ENCODE peak calls at places on chromosomes 2 and 18, in four cellular contexts. Q, N, B and R are unnamed samples.
A peak's percentile ranks its signal among the peaks of the same experiment; 100 is the strongest.

GRCh38 chr2:207180741-207181140 is 15.0 kb upstream of the KLF7 start:
- DNase-seq in Q (no peak), N (no peak), B (no peak), R (no peak)

GRCh38 chr18:44937985-44938384 is 257.3 kb downstream of the SETBP1 start:
- DNase-seq in Q (no peak), N (no peak), B (no peak), R (no peak)

GRCh38 chr2:60414731-60415130 is 138.7 kb downstream of the BCL11A start:
- DNase-seq in Q (no peak), N (no peak), B (no peak), R (no peak)

GRCh38 chr2:197304556-197305011 is 6.0 kb downstream of the ANKRD44 start:
- DNase-seq in Q (no peak), N (no peak), B (no peak), R (no peak)

GRCh38 chr2:25276569-25277465 is 64.9 kb downstream of the DNMT3A start:
- DNase-seq in Q (peak; percentile 81), N (peak; percentile 79), B (no peak), R (no peak)

GRCh38 chr2:96927420-96928171 is 57.7 kb upstream of the SEMA4C start:
- DNase-seq in Q (peak; percentile 80), N (no peak), B (peak; percentile 77), R (no peak)

GRCh38 chr2:10947005-10947440 is 35.3 kb downstream of the KCNF1 start:
- DNase-seq in Q (no peak), N (no peak), B (no peak), R (no peak)

GRCh38 chr18:44781890-44782289 is 101.2 kb downstream of the SETBP1 start:
- DNase-seq in Q (no peak), N (no peak), B (no peak), R (no peak)

GRCh38 chr2:200177971-200178911 is 128.3 kb upstream of the SPATS2L start:
- DNase-seq in Q (no peak), N (no peak), B (no peak), R (no peak)

GRCh38 chr18:23640023-23640422 is 22.7 kb downstream of the ANKRD29 start:
- DNase-seq in Q (no peak), N (no peak), B (no peak), R (no peak)

GRCh38 chr18:25818505-25818904 is 271.9 kb downstream of the SS18 start:
- DNase-seq in Q (no peak), N (no peak), B (no peak), R (no peak)

GRCh38 chr2:9400268-9401058 is 22.9 kb downstream of the ITGB1BP1 start:
- DNase-seq in Q (peak; percentile 48), N (no peak), B (no peak), R (no peak)

GRCh38 chr2:104658149-104658839 is 195.6 kb upstream of the POU3F3 start:
- DNase-seq in Q (peak; percentile 73), N (no peak), B (no peak), R (peak; percentile 21)

GRCh38 chr2:211281430-211282073 is 725.2 kb downstream of the CPS1 start:
- DNase-seq in Q (no peak), N (no peak), B (no peak), R (no peak)

GRCh38 chr2:149601141-149601796 is 13.7 kb upstream of the MMADHC start:
- DNase-seq in Q (no peak), N (no peak), B (no peak), R (peak; percentile 34)

GRCh38 chr2:219828127-219828526 is 200.7 kb downstream of the SLC4A3 start:
- DNase-seq in Q (no peak), N (no peak), B (no peak), R (no peak)

GRCh38 chr2:219832904-219833303 is 205.5 kb downstream of the SLC4A3 start:
- DNase-seq in Q (no peak), N (no peak), B (no peak), R (no peak)

GRCh38 chr2:219824996-219825395 is 197.6 kb downstream of the SLC4A3 start:
- DNase-seq in Q (no peak), N (no peak), B (no peak), R (no peak)

GRCh38 chr2:219831957-219832356 is 204.5 kb downstream of the SLC4A3 start:
- DNase-seq in Q (no peak), N (no peak), B (no peak), R (no peak)

DNA sequence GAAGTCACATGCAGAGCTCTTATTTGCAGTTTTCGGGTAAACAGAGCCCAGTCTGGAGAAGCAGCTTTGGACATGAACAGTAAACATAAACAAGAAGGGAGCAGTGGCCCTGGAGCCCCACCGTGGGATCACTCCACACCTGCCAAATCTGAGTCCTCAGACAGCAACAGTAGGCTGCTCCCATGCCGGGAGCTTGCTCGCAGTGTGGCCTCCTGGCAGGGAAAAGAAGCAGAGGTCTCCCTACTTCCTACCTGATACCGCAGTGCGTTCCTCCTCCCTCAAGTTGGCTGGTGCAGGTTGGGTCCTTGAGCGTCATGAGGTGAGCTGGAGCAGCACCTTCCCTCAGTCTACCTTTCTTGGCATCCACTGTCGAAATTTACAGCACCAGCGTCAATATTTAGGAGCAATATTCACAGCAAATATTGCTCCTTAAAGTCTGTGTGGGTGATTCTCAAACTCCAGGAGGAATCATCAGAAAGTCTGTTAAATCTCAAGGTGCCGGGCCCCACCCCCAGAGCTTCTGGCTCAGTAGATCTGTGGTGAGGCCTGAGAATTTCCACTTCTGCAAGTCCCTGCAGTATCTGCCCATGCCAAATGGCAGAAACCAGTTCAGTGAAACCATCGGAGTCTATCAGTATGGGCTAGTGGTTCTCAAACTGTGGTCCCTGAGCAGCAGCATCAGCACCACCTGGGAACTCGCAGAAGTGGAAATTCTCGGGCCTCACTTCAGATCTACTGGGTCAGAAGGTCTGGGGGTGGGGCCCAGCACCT is 202.7 kb downstream of the SLC4A3 start:
- DNase-seq in Q (no peak), N (no peak), B (no peak), R (no peak)
- H3K27me3 ChIP-seq in Q (no peaks in the 10 kb centered on the region), N (no peaks in the 10 kb centered on the region), B (no peaks in the 10 kb centered on the region), R (no peaks in the 10 kb centered on the region)

GRCh38 chr18:78950386-78950785 is 29.2 kb upstream of the SALL3 start:
- DNase-seq in Q (no peak), N (no peak), B (no peak), R (no peak)
- H3K27me3 ChIP-seq in Q (no peaks in the 10 kb centered on the region), N (no peaks in the 10 kb centered on the region), B (peaks cover 26% of the 10 kb centered on the region), R (no peaks in the 10 kb centered on the region)

GRCh38 chr18:57434536-57435494 is at the start of gene ONECUT2:
- DNase-seq in Q (peak; percentile 96), N (peak; percentile 62), B (peak; percentile 93), R (no peak)
- H3K27me3 ChIP-seq in Q (peaks cover 90% of the 10 kb centered on the region), N (peaks cover 63% of the 10 kb centered on the region), B (peaks cover 89% of the 10 kb centered on the region), R (no peaks in the 10 kb centered on the region)

GRCh38 chr2:174325932-174326879 is 8.5 kb upstream of the SP9 start:
- DNase-seq in Q (no peak), N (no peak), B (no peak), R (no peak)

GRCh38 chr2:174325373-174325772 is 9.4 kb upstream of the SP9 start:
- DNase-seq in Q (no peak), N (no peak), B (no peak), R (no peak)

GRCh38 chr2:174327559-174327897 is 7.2 kb upstream of the SP9 start:
- DNase-seq in Q (no peak), N (no peak), B (no peak), R (no peak)

GRCh38 chr2:174326880-174327558 is 7.7 kb upstream of the SP9 start:
- DNase-seq in Q (no peak), N (no peak), B (no peak), R (no peak)

DNA sequence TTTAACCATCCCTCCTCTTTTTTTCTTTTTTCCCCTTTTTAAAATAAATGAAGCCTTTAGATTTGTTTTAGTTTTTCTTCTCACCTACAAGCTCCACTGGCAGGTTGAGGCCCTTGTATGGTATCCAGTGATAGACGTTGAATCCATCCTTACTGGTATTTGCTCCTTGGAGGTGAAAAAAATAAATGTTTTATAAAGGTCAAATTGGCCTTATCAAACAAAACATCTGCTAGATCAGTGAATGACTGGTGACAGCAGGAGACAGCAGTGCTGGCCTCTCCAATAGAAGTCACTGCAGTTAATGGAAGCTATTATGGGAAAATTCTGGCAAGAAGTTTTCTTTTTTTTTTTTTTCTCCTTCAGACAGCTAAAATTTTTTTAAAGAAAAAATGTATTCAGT is 12.6 kb upstream of the SP9 start:
- DNase-seq in Q (no peak), N (no peak), B (no peak), R (no peak)
- H3K27me3 ChIP-seq in Q (peaks cover 55% of the 10 kb centered on the region), N (peaks cover 20% of the 10 kb centered on the region), B (peaks cover 27% of the 10 kb centered on the region), R (no peaks in the 10 kb centered on the region)

DNA sequence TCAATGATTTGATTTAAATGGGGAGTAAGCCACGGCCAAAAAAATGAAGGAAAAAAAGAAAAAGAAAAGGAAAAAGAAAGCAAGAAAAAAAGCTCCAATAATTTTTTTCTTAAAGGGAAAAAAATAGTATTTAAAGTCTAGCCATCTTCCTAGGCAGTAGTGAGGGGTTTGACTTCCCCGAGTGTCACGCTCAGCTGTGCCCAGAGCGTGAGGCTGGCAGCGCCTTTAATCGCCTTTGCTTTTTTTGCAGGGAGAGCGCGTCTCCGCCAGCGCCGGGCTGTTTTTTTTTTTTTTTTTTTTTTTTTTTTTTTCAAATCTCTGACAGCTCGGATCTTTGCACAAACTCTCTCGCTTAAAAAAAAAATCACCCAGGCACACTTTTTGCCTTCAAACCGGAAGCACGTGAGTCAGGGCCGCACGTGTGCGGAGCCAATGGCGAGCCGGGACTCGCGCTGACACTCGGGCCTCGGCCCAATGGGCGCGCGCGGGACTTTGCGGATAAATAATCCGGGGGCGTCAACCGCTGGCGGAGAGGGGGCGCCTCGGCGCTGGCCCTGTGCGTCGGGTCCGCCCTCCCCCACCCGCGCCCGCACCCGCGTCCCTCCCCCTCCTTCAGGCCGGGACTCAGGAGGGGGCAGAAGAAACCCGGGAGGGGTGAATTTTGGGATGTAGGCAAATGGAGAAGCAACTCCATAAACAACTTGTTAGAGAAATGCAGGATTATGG is at the start of gene EN1:
- DNase-seq in Q (no peak), N (no peak), B (no peak), R (no peak)
- H3K27me3 ChIP-seq in Q (peaks cover 96% of the 10 kb centered on the region), N (peaks cover 43% of the 10 kb centered on the region), B (peaks cover 95% of the 10 kb centered on the region), R (no peaks in the 10 kb centered on the region)

DNA sequence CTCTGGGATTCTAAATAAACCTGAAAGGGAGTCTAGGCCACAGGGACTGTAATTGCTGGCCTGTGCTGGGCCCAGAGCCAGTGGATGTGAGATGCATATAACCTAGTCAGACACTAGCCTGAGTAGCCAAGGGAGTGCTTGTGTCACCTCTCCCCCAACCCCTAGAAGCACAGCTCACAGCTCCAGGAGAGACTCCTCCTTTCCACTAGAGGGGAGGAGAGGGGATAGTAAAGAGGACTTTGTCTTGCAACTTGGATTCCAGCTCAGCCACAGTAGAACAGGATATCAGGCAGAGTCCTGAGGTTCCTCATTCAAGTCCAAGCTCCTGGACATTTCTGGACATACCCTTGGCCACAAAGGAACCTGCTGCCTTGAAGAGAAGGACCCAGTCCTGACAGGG is 18.4 kb upstream of the EVA1A start:
- DNase-seq in Q (no peak), N (no peak), B (no peak), R (no peak)
- H3K27me3 ChIP-seq in Q (no peaks in the 10 kb centered on the region), N (no peaks in the 10 kb centered on the region), B (no peaks in the 10 kb centered on the region), R (no peaks in the 10 kb centered on the region)

GRCh38 chr18:48931680-48932461 is 18.9 kb downstream of the SMAD7 start:
- DNase-seq in Q (no peak), N (peak; percentile 65), B (no peak), R (no peak)
- H3K27me3 ChIP-seq in Q (no peaks in the 10 kb centered on the region), N (no peaks in the 10 kb centered on the region), B (no peaks in the 10 kb centered on the region), R (no peaks in the 10 kb centered on the region)

GRCh38 chr2:219423656-219424378 is 5.6 kb downstream of the DES start:
- DNase-seq in Q (no peak), N (no peak), B (no peak), R (no peak)

GRCh38 chr2:219420687-219421086 is 2.5 kb downstream of the DES start:
- DNase-seq in Q (no peak), N (no peak), B (no peak), R (no peak)

GRCh38 chr2:219425238-219426067 is 7.3 kb downstream of the DES start:
- DNase-seq in Q (no peak), N (no peak), B (no peak), R (no peak)

GRCh38 chr2:219421323-219421722 is 3.1 kb downstream of the DES start:
- DNase-seq in Q (no peak), N (no peak), B (no peak), R (no peak)

GRCh38 chr2:219422944-219423534 is 4.9 kb downstream of the DES start:
- DNase-seq in Q (no peak), N (no peak), B (no peak), R (no peak)
- H3K27me3 ChIP-seq in Q (peaks cover 21% of the 10 kb centered on the region), N (no peaks in the 10 kb centered on the region), B (peaks cover 21% of the 10 kb centered on the region), R (no peaks in the 10 kb centered on the region)